ENCODE peak calls at places on chromosomes 5 and 9, in five cellular contexts. S is right cardiac atrium, K is Peyer's patch, I is spleen, T is astrocyte. C is an unnamed sample.

GRCh38 chr5:96081276-96081858 is 119.7 kb upstream of the ELL2 start:
- DNase-seq in S (no peak), K (no peak), I (no peak), T (no peak), C (no peak)

GRCh38 chr9:120387257-120387999 is 192.5 kb downstream of the CDK5RAP2 start:
- DNase-seq in S (no peak), K (no peak), I (no peak), T (no peak), C (no peak)

GRCh38 chr5:156527611-156528010 is 200.6 kb downstream of the SGCD start:
- DNase-seq in S (no peak), K (no peak), I (no peak), T (no peak), C (no peak)

GRCh38 chr9:127801955-127802575 is 617 bp upstream of the FPGS start:
- DNase-seq in S (no peak), K (no peak), I (no peak), T (no peak), C (no peak)

GRCh38 chr5:40619406-40619805 is 60.3 kb upstream of the PTGER4 start:
- DNase-seq in S (no peak), K (no peak), I (no peak), T (peak; percentile 31), C (peak; percentile 85)

GRCh38 chr5:58149750-58150149 is 310.1 kb downstream of the PLK2 start:
- DNase-seq in S (no peak), K (no peak), I (no peak), T (peak; percentile 19), C (peak; percentile 16)

GRCh38 chr9:77005216-77005615 is 14.2 kb upstream of the FOXB2 start:
- DNase-seq in S (no peak), K (no peak), I (no peak), T (no peak), C (no peak)

GRCh38 chr9:129236441-129237145 is 58.5 kb upstream of the IER5L start:
- DNase-seq in S (peak; percentile 30), K (no peak), I (peak; percentile 73), T (no peak), C (no peak)

GRCh38 chr5:38601133-38601842 is 44.8 kb upstream of the LIFR start:
- DNase-seq in S (peak; percentile 59), K (no peak), I (no peak), T (no peak), C (no peak)

GRCh38 chr9:36149197-36149596 is 12.7 kb downstream of the GLIPR2 start:
- DNase-seq in S (peak; percentile 62), K (no peak), I (no peak), T (peak; percentile 86), C (no peak)

GRCh38 chr9:70049672-70050271 is 6.1 kb downstream of the MAMDC2 start:
- DNase-seq in S (peak; percentile 90), K (peak; percentile 78), I (no peak), T (no peak), C (no peak)

GRCh38 chr5:43769576-43770352 is 166.8 kb downstream of the NNT start:
- DNase-seq in S (no peak), K (no peak), I (no peak), T (peak; percentile 8), C (no peak)

GRCh38 chr9:105854056-105854782 is 159.9 kb downstream of the TMEM38B start:
- DNase-seq in S (no peak), K (no peak), I (no peak), T (no peak), C (no peak)

GRCh38 chr5:17219431-17219830 is 2.0 kb downstream of the BASP1 start:
- DNase-seq in S (no peak), K (no peak), I (no peak), T (no peak), C (no peak)

GRCh38 chr5:90475436-90475980 is 844 bp downstream of the POLR3G start:
- DNase-seq in S (no peak), K (no peak), I (no peak), T (no peak), C (peak; percentile 51)

GRCh38 chr5:144778546-144778945 is 607.9 kb downstream of the KCTD16 start:
- DNase-seq in S (no peak), K (no peak), I (no peak), T (peak; percentile 13), C (no peak)

GRCh38 chr9:4298255-4299005 is 1.4 kb downstream of the GLIS3 start:
- DNase-seq in S (peak; percentile 60), K (peak; percentile 69), I (no peak), T (no peak), C (peak; percentile 56)

GRCh38 chr5:65553941-65554340 is 9.0 kb downstream of the CENPK start:
- DNase-seq in S (no peak), K (no peak), I (no peak), T (no peak), C (no peak)

GRCh38 chr5:72497823-72498222 is 9.4 kb downstream of the ZNF366 start:
- DNase-seq in S (no peak), K (no peak), I (no peak), T (no peak), C (no peak)

GRCh38 chr5:29780401-29780800 is 1413.1 kb upstream of the CDH6 start:
- DNase-seq in S (no peak), K (no peak), I (no peak), T (no peak), C (peak; percentile 63)

GRCh38 chr9:137838576-137838975 is 39.0 kb upstream of the CACNA1B start:
- DNase-seq in S (no peak), K (no peak), I (no peak), T (no peak), C (no peak)

GRCh38 chr9:137834846-137835546 is 42.6 kb upstream of the CACNA1B start:
- DNase-seq in S (no peak), K (no peak), I (no peak), T (no peak), C (no peak)

GRCh38 chr9:137836151-137836830 is 41.3 kb upstream of the CACNA1B start:
- DNase-seq in S (peak; percentile 34), K (no peak), I (no peak), T (no peak), C (no peak)

GRCh38 chr9:137836831-137837241 is 40.7 kb upstream of the CACNA1B start:
- DNase-seq in S (peak; percentile 55), K (no peak), I (no peak), T (no peak), C (no peak)

DNA sequence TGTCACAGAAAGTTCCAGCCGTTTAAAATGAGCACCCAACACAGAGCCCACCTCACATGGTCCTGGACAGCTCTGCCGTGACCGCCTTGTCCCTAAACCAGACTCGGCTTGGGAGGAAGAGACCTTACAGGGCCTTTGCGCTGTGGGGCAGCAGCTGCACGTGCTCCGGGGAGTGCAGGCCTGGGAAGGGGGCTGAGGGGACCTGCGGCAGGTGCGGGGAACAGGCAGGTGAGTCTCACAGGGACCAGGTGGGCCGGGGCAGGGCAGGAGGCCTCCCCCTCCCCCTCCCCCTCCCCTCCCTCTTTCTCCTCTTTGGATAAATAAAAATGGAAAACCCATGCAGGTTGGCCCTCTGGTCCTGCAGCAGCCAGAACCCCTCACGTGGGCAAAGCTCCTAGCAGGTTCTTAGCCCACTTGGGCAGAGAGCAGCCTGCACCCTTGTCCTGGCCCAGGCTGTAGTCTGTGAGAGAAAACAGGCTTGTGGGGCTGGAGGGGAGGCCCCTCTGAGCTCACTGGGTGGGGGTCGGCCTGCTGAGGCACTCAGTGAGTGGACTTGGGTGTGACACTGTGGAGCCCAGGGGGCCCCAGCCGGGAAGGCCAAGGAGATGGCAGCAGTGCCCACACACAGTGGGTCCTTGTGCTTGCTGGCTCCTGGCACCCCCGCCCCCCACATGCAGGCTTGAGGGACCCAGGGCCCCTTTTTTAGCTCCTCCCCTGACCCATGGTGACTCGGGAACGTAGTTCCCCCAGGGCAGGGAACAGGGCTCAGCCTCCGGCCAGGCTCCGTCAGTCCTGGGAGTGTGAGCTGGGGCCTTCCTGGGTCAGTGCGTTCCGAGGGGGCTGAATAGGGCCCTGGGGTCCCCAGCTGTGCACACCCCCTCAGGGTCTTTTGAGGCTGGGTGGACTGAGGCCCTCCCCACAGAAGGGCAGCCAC is 40.0 kb upstream of the CACNA1B start:
- DNase-seq in S (peak; percentile 39), K (no peak), I (no peak), T (no peak), C (no peak)
- H3K4me1 ChIP-seq in S (no peaks in the 10 kb centered on the region), K (no peaks in the 10 kb centered on the region), I (no peaks in the 10 kb centered on the region), T (no peaks in the 10 kb centered on the region), C (no peaks in the 10 kb centered on the region)

DNA sequence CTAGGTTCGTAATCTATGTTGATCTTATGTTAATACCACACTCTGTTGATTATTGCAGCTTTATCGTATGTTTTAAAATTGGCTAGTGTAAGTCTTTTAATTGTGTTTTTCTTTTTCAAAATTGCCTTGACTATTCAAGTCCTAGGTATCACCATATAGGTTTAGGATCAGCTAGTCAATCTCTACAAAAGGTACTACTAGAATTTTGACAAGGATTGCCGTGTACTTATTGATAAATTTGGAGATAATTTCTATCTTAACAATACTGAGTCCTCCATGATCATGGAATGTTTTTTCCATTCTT is 117.9 kb upstream of the PRSS3 start:
- DNase-seq in S (no peak), K (no peak), I (no peak), T (no peak), C (no peak)
- H3K4me3 ChIP-seq in S (peak overlapping the region; percentile 90), K (peak overlapping the region; percentile 72), I (peak overlapping the region; percentile 53), T (peak overlapping the region; percentile 59), C (peak overlapping the region; percentile 74)

GRCh38 chr9:112034216-112034611 is 137.6 kb downstream of the UGCG start:
- DNase-seq in S (no peak), K (no peak), I (no peak), T (no peak), C (no peak)

GRCh38 chr9:112031400-112031799 is 134.8 kb downstream of the UGCG start:
- DNase-seq in S (no peak), K (no peak), I (no peak), T (no peak), C (no peak)

GRCh38 chr9:112032009-112032408 is 135.4 kb downstream of the UGCG start:
- DNase-seq in S (no peak), K (no peak), I (no peak), T (no peak), C (no peak)

GRCh38 chr9:112033237-112034215 is 136.9 kb downstream of the UGCG start:
- DNase-seq in S (no peak), K (no peak), I (no peak), T (no peak), C (no peak)

DNA sequence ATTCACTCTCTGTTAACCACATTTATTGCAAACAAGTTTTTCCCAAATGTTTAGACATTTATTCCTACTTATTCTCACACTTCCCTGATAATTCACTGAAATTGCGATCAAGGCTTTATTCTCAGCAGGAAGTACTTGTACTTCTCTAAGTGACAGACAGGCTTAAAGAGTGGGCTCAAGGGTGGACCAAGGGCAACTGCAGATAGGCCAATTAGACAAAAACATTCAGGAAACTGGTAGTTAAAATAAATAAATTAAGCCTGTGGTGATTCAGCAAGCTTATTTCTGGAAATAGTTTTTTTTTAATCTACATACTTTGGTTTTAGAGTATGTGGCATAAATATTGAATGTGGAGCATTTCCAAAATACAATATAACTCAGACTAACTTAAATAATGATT is 136.1 kb downstream of the UGCG start:
- DNase-seq in S (no peak), K (no peak), I (no peak), T (peak; percentile 69), C (no peak)
- H3K4me1 ChIP-seq in S (no peaks in the 10 kb centered on the region), K (peaks cover 8% of the 10 kb centered on the region), I (peaks cover 92% of the 10 kb centered on the region), T (peaks cover 46% of the 10 kb centered on the region), C (peaks cover 45% of the 10 kb centered on the region)

DNA sequence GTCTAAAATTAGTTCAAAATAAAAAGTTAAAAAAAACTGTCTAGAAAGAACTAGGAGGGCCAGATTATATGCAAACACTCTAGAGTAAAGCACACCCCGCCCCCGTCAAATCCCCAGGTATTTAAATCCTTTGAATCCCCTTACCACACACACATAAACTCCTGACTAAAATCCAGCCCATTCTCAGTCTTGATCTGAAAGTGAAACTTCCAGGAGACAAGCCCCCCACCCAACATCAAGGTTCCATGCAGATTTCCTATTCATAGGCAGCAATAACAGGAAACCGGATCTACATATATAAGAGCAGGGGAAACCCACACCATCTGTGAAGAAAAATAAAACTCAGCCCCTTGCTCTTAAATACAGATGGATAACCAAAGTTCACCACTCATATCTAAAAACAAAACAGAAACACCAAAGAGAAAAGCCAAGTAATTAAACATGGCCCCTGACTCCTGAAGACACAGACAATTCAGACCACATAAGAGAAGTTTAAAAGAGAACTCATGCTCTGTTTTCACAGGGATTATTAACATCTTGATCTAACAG is 42.3 kb downstream of the MARCHF3 start:
- DNase-seq in S (no peak), K (no peak), I (no peak), T (no peak), C (no peak)
- H3K4me3 ChIP-seq in S (no peak overlapping the region), K (no peak overlapping the region), I (no peak overlapping the region), T (no peak overlapping the region), C (no peak overlapping the region)

C was measured in PC-3.